ENCODE peak calls at places on chromosomes 5 and 9, in four cellular contexts. F, C, G and Q are unnamed samples.

GRCh38 chr5:35557199-35557598 is 60.5 kb upstream of the SPEF2 start:
- DNase-seq in G (no peak), C (no peak), F (no peak), Q (no peak)

GRCh38 chr9:121720992-121721350 is 69.5 kb downstream of the DAB2IP start:
- DNase-seq in F (no peak), C (no peak), G (no peak), Q (no peak)

GRCh38 chr5:40078907-40079575 is 600.7 kb upstream of the PTGER4 start:
- DNase-seq in C (no peak), G (no peak), F (no peak), Q (no peak)

GRCh38 chr9:91212592-91213243 is 149.0 kb downstream of the AUH start:
- DNase-seq in F (no peak), C (no peak), G (no peak), Q (no peak)

GRCh38 chr5:35063386-35063785 is 15.6 kb upstream of the AGXT2 start:
- DNase-seq in F (no peak), G (no peak), C (no peak), Q (no peak)

GRCh38 chr9:108486791-108487190 is 369.0 kb downstream of the ACTL7B start:
- DNase-seq in C (no peak), F (no peak), G (no peak), Q (no peak)

GRCh38 chr5:58649716-58650115 is 66.8 kb downstream of the RAB3C start:
- DNase-seq in G (no peak), F (no peak), C (no peak), Q (no peak)

GRCh38 chr9:79572891-79573696 is 1.3 kb downstream of the TLE4 start:
- DNase-seq in C (peak), F (peak), G (no peak), Q (peak)

GRCh38 chr9:137374131-137374845 is 48.7 kb downstream of the EXD3 start:
- DNase-seq in F (no peak), G (no peak), C (no peak), Q (no peak)

GRCh38 chr9:114035221-114035844 is 42.8 kb downstream of the AMBP start:
- DNase-seq in G (no peak), C (no peak), F (no peak), Q (no peak)

GRCh38 chr5:146588806-146589355 is 72.9 kb upstream of the GPR151 start:
- DNase-seq in G (no peak), F (no peak), C (no peak), Q (no peak)

GRCh38 chr5:178496661-178497060 is 93.5 kb downstream of the COL23A1 start:
- DNase-seq in C (no peak), G (no peak), F (no peak), Q (no peak)

GRCh38 chr5:27325513-27325912 is 287.1 kb upstream of the CDH9 start:
- DNase-seq in F (no peak), C (no peak), G (no peak), Q (no peak)

GRCh38 chr5:177080265-177080664 is 6.5 kb upstream of the FGFR4 start:
- DNase-seq in C (no peak), G (no peak), F (no peak), Q (no peak)

GRCh38 chr9:79403495-79403894 is 168.3 kb upstream of the TLE4 start:
- DNase-seq in F (no peak), C (no peak), G (no peak), Q (no peak)

GRCh38 chr9:137705443-137705863 is 86.6 kb downstream of the EHMT1 start:
- DNase-seq in F (no peak), G (no peak), C (no peak), Q (peak)

GRCh38 chr9:88932766-88933165 is 58.5 kb upstream of the S1PR3 start:
- DNase-seq in C (peak), F (no peak), G (no peak), Q (no peak)

GRCh38 chr5:177426566-177427210 is at the start of gene GRK6:
- DNase-seq in F (peak), C (peak), G (no peak), Q (no peak)

GRCh38 chr9:120923620-120924328 is 2.8 kb downstream of the TRAF1 start:
- DNase-seq in G (no peak), C (no peak), F (no peak), Q (no peak)

GRCh38 chr5:6673031-6673430 is 39.8 kb downstream of the SRD5A1 start:
- DNase-seq in G (no peak), C (no peak), F (no peak), Q (no peak)

GRCh38 chr5:143297756-143298155 is 105.7 kb downstream of the NR3C1 start:
- DNase-seq in G (no peak), F (no peak), C (no peak), Q (no peak)

GRCh38 chr5:143064661-143065060 is 294.5 kb downstream of the ARHGAP26 start:
- DNase-seq in F (no peak), C (no peak), G (no peak), Q (no peak)

GRCh38 chr9:88923653-88924284 is 67.5 kb upstream of the S1PR3 start:
- DNase-seq in F (no peak), G (no peak), C (no peak), Q (no peak)

GRCh38 chr9:27535701-27536118 is 6.1 kb upstream of the MOB3B start:
- DNase-seq in C (no peak), G (no peak), F (no peak), Q (no peak)

GRCh38 chr5:126464959-126465358 is 41.8 kb downstream of the GRAMD2B start:
- DNase-seq in F (peak), G (no peak), C (no peak), Q (no peak)

GRCh38 chr9:117415584-117415937 is 704 bp upstream of the ASTN2 start:
- DNase-seq in G (no peak), C (no peak), F (no peak), Q (no peak)

GRCh38 chr5:171747061-171747859 is 38.4 kb upstream of the SMIM23 start:
- DNase-seq in F (no peak), C (no peak), G (no peak), Q (no peak)

GRCh38 chr5:122150128-122150685 is 20.9 kb downstream of the ZNF474 start:
- DNase-seq in C (no peak), G (no peak), F (no peak), Q (no peak)

GRCh38 chr5:111757582-111758283 is 739 bp upstream of the NREP start:
- DNase-seq in C (peak), F (peak), G (peak), Q (peak)
- TF ChIP-seq POLR2A in C (no peak), F (no peak), G (no peak), Q (peak)

GRCh38 chr9:34252670-34253459 is 74.0 kb downstream of the UBAP1 start:
- DNase-seq in G (peak), F (no peak), C (peak), Q (peak)

GRCh38 chr9:34256104-34256503 is 73.0 kb downstream of the KIF24 start:
- DNase-seq in G (no peak), F (no peak), C (no peak), Q (no peak)

GRCh38 chr9:34253460-34253837 is 74.6 kb downstream of the UBAP1 start:
- DNase-seq in G (no peak), F (no peak), C (no peak), Q (no peak)

GRCh38 chr9:34254966-34255825 is 73.9 kb downstream of the KIF24 start:
- DNase-seq in C (no peak), G (no peak), F (peak), Q (no peak)

GRCh38 chr9:34254141-34254913 is 74.7 kb downstream of the KIF24 start:
- DNase-seq in C (no peak), F (no peak), G (no peak), Q (no peak)
- TF ChIP-seq POLR2AphosphoS5 in C (no peak), F (no peak), G (no peak), Q (no peak)

DNA sequence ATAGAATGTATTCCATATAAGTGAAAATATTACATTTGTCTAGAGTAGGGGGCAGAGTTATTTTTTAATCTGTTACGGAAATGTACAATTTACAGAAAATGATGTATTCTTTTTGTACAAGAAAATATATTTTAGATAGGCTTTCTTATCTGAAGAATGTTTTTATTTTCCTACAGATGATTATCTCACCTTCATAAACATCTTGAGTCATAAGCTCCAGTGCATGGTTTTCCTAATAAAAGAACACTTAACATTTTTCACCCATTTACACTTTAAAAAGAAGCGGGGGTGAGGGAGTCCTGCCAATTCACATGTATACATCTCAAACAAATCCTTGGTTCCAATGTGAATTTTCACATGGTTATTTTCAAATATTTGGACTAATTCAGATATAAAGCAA is 85.0 kb downstream of the MLLT3 start:
- DNase-seq in C (no peak), G (no peak), F (no peak), Q (no peak)
- TF ChIP-seq POLR2A in C (no peak), G (no peak), F (no peak), Q (no peak)

DNA sequence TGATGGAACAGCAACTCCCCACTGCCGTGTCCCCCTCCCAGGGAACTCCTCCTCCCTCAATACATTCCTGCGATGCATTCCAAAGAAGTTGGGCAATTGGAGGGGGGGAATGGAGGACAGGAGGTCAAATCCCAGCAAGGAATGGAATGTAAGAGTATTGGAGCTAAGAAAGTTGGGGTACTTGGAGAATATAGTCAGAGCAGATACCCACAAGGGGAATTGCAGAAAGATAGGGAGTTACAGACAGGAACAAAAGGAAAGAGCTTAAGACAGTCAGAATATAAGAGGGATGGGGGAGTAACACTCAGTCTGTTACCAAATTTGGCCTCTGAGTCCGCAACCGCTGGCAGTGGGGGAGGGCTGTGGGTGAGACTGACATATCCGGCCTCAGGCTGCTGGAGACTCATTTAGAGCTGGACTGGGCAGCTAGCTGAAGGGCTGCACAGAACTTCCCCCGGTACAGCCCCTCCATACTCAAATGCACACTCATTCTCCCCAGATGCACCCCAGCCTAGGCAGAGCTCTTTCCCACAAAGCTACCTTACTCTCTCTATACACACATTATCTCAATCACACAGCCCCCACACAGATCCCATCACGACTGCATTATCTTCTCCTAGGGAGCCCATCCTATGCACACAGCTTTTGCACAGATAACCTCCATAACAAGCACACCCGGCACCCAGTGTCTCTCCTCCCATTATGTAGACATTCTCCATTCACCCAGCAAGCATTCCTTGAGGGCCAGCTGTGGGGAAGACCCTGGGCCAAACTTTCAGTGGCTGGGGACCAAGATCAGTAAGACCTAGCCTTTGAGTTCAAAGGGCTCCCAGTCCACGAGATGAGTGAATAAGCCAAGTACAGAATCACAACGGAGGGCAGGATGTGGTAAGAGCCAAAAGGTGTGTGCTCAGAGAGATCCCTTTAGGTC is 3.7 kb downstream of the TLN1 start:
- DNase-seq in G (peak), F (peak), C (peak), Q (no peak)
- TF ChIP-seq POLR2AphosphoS5 in G (no peak), F (peak), C (peak), Q (peak)

GRCh38 chr9:123929870-123930831 is at the start of gene DENND1A:
- DNase-seq in G (peak), F (peak), C (peak), Q (peak)
- TF ChIP-seq POLR2A in G (peak), F (no peak), C (no peak), Q (peak)

DNA sequence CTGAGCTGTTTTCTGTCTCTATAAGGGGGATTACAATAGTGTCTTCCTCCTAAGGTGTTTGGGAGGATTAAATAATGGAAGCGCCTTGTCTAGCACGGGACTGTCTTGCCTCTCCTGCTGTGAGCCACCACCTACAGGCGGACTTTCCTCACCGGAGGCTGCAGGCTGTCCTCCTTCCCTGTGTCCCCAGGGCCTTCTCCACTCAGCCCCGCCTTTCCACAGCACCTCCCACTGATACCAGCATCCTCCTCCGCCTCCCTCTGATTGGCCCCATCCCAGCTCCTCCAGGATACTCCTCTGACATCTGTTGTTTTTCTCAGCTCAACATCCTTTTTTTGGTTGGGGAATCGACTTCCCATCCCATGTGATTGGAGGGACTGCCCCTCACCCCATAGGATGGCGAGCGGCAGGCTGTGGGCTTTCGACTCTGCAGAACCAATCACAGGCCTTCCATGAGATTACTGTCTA is 851 bp upstream of the ZDHHC12 start:
- DNase-seq in G (peak), F (peak), C (peak), Q (peak)
- TF ChIP-seq POLR2AphosphoS5 in G (no peak), F (no peak), C (no peak), Q (no peak)

GRCh38 chr5:60699549-60700346 is at the start of gene DEPDC1B:
- DNase-seq in C (peak), G (peak), F (peak), Q (peak)
- TF ChIP-seq POLR2A in C (no peak), G (peak), F (no peak), Q (peak)

GRCh38 chr9:133044125-133044524 is 13.3 kb downstream of the GTF3C5 start:
- DNase-seq in F (no peak), C (no peak), G (no peak), Q (no peak)

GRCh38 chr9:133042676-133043075 is 11.9 kb downstream of the GTF3C5 start:
- DNase-seq in C (no peak), G (no peak), F (no peak), Q (no peak)

GRCh38 chr9:133044661-133045060 is 13.9 kb downstream of the GTF3C5 start:
- DNase-seq in F (no peak), G (no peak), C (no peak), Q (no peak)

GRCh38 chr9:133043449-133044035 is 12.7 kb downstream of the GTF3C5 start:
- DNase-seq in G (no peak), C (no peak), F (no peak), Q (no peak)

GRCh38 chr9:133041958-133042357 is 11.2 kb downstream of the GTF3C5 start:
- DNase-seq in C (no peak), F (no peak), G (no peak), Q (no peak)
- TF ChIP-seq POLR2AphosphoS5 in C (no peak), F (no peak), G (no peak), Q (no peak)

DNA sequence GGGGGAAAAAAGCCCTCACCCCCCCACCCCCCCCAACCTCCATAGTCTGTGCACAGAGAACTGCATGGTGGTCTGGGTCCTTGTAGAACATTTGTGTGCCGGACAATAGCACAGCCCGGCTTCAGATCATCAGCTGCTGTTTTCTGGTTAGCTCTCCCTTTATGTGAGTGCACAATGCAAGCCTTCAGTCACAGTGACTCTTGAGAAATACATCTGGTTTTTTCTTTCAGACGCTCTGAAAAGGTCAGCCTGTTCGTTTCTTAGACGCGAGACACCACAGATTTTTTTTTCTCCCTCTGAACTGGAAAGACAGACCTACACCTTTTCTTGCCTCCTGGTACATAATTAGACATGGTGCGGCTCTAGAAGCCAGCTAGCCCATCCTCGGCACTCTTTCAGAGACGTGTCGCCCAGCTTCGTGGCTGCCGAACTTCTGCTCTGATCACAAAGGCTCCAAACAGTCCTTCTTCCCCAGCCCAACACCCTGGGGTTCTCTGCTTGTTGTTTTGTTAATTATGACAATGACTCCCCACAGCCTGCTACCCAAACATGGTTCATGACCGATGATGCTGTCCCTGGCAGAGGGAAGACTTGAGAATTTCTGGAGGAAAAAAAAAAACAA is 241.6 kb upstream of the ZNF462 start:
- DNase-seq in F (no peak), C (no peak), G (no peak), Q (no peak)
- TF ChIP-seq POLR2A in F (no peak), C (no peak), G (no peak), Q (no peak)